ENCODE peak calls at places on chromosomes 13 and 19, in five cellular contexts. One of them, this sample, is unnamed.

GRCh38 chr19:5820785-5821184 is 15.9 kb downstream of the NRTN start:
- DNase-seq in left ventricle myocardium inferior: no peak
- DNase-seq in effector CD4-positive, alpha-beta T cell: no peak
- DNase-seq in stimulated activated naive CD4-positive, alpha-beta T cell: no peak
- DNase-seq in stimulated activated CD8-positive, alpha-beta memory T cell treated with anti-CD3 and anti-CD28 coated beads, Interleukin-4, amount 100 ng/mL, for 48 hours: no peak
- DNase-seq in this sample: no peak

GRCh38 chr13:52359534-52359933 is 46.4 kb downstream of the THSD1 start:
- DNase-seq in stimulated activated naive CD4-positive, alpha-beta T cell: no peak
- DNase-seq in left ventricle myocardium inferior: no peak
- DNase-seq in effector CD4-positive, alpha-beta T cell: no peak
- DNase-seq in stimulated activated CD8-positive, alpha-beta memory T cell treated with anti-CD3 and anti-CD28 coated beads, Interleukin-4, amount 100 ng/mL, for 48 hours: no peak
- DNase-seq in this sample: peak; percentile 28

GRCh38 chr13:89163081-89163480 is 1491.9 kb downstream of the SLITRK5 start:
- DNase-seq in stimulated activated CD8-positive, alpha-beta memory T cell treated with anti-CD3 and anti-CD28 coated beads, Interleukin-4, amount 100 ng/mL, for 48 hours: no peak
- DNase-seq in left ventricle myocardium inferior: no peak
- DNase-seq in effector CD4-positive, alpha-beta T cell: no peak
- DNase-seq in stimulated activated naive CD4-positive, alpha-beta T cell: no peak
- DNase-seq in this sample: no peak

GRCh38 chr19:8393192-8393870 is 3.2 kb downstream of the RAB11B start:
- DNase-seq in stimulated activated CD8-positive, alpha-beta memory T cell treated with anti-CD3 and anti-CD28 coated beads, Interleukin-4, amount 100 ng/mL, for 48 hours: no peak
- DNase-seq in stimulated activated naive CD4-positive, alpha-beta T cell: no peak
- DNase-seq in effector CD4-positive, alpha-beta T cell: no peak
- DNase-seq in left ventricle myocardium inferior: no peak
- DNase-seq in this sample: no peak

GRCh38 chr13:61391426-61391825 is 24.2 kb downstream of the PCDH20 start:
- DNase-seq in left ventricle myocardium inferior: no peak
- DNase-seq in stimulated activated CD8-positive, alpha-beta memory T cell treated with anti-CD3 and anti-CD28 coated beads, Interleukin-4, amount 100 ng/mL, for 48 hours: no peak
- DNase-seq in stimulated activated naive CD4-positive, alpha-beta T cell: no peak
- DNase-seq in effector CD4-positive, alpha-beta T cell: no peak
- DNase-seq in this sample: no peak

GRCh38 chr19:3982701-3983541 is 2.3 kb downstream of the EEF2 start:
- DNase-seq in left ventricle myocardium inferior: no peak
- DNase-seq in stimulated activated CD8-positive, alpha-beta memory T cell treated with anti-CD3 and anti-CD28 coated beads, Interleukin-4, amount 100 ng/mL, for 48 hours: peak; percentile 51
- DNase-seq in effector CD4-positive, alpha-beta T cell: no peak
- DNase-seq in stimulated activated naive CD4-positive, alpha-beta T cell: no peak
- DNase-seq in this sample: peak; percentile 89

GRCh38 chr13:42615691-42616090 is 41.7 kb downstream of the TNFSF11 start:
- DNase-seq in stimulated activated naive CD4-positive, alpha-beta T cell: no peak
- DNase-seq in left ventricle myocardium inferior: no peak
- DNase-seq in effector CD4-positive, alpha-beta T cell: no peak
- DNase-seq in stimulated activated CD8-positive, alpha-beta memory T cell treated with anti-CD3 and anti-CD28 coated beads, Interleukin-4, amount 100 ng/mL, for 48 hours: no peak
- DNase-seq in this sample: no peak

GRCh38 chr13:111216166-111216960 is 101.3 kb downstream of the ARHGEF7 start:
- DNase-seq in stimulated activated naive CD4-positive, alpha-beta T cell: peak; percentile 32
- DNase-seq in effector CD4-positive, alpha-beta T cell: peak; percentile 21
- DNase-seq in left ventricle myocardium inferior: no peak
- DNase-seq in stimulated activated CD8-positive, alpha-beta memory T cell treated with anti-CD3 and anti-CD28 coated beads, Interleukin-4, amount 100 ng/mL, for 48 hours: peak; percentile 55
- DNase-seq in this sample: peak; percentile 33

GRCh38 chr13:20684535-20684934 is 19.0 kb upstream of the IL17D start:
- DNase-seq in effector CD4-positive, alpha-beta T cell: no peak
- DNase-seq in stimulated activated CD8-positive, alpha-beta memory T cell treated with anti-CD3 and anti-CD28 coated beads, Interleukin-4, amount 100 ng/mL, for 48 hours: no peak
- DNase-seq in stimulated activated naive CD4-positive, alpha-beta T cell: no peak
- DNase-seq in left ventricle myocardium inferior: no peak
- DNase-seq in this sample: peak; percentile 35

GRCh38 chr13:110356362-110356761 is 49.3 kb downstream of the COL4A2 start:
- DNase-seq in stimulated activated naive CD4-positive, alpha-beta T cell: no peak
- DNase-seq in left ventricle myocardium inferior: no peak
- DNase-seq in stimulated activated CD8-positive, alpha-beta memory T cell treated with anti-CD3 and anti-CD28 coated beads, Interleukin-4, amount 100 ng/mL, for 48 hours: no peak
- DNase-seq in effector CD4-positive, alpha-beta T cell: no peak
- DNase-seq in this sample: peak; percentile 9

GRCh38 chr13:33761744-33762143 is 56.2 kb upstream of the RFC3 start:
- DNase-seq in stimulated activated naive CD4-positive, alpha-beta T cell: no peak
- DNase-seq in stimulated activated CD8-positive, alpha-beta memory T cell treated with anti-CD3 and anti-CD28 coated beads, Interleukin-4, amount 100 ng/mL, for 48 hours: no peak
- DNase-seq in left ventricle myocardium inferior: no peak
- DNase-seq in effector CD4-positive, alpha-beta T cell: no peak
- DNase-seq in this sample: peak; percentile 9

GRCh38 chr19:16463341-16463990 is 8.3 kb downstream of the EPS15L1 start:
- DNase-seq in stimulated activated naive CD4-positive, alpha-beta T cell: no peak
- DNase-seq in effector CD4-positive, alpha-beta T cell: no peak
- DNase-seq in left ventricle myocardium inferior: no peak
- DNase-seq in stimulated activated CD8-positive, alpha-beta memory T cell treated with anti-CD3 and anti-CD28 coated beads, Interleukin-4, amount 100 ng/mL, for 48 hours: no peak
- DNase-seq in this sample: no peak

GRCh38 chr13:74708629-74709028 is 574.4 kb upstream of the KLF12 start:
- DNase-seq in left ventricle myocardium inferior: no peak
- DNase-seq in stimulated activated naive CD4-positive, alpha-beta T cell: no peak
- DNase-seq in stimulated activated CD8-positive, alpha-beta memory T cell treated with anti-CD3 and anti-CD28 coated beads, Interleukin-4, amount 100 ng/mL, for 48 hours: no peak
- DNase-seq in effector CD4-positive, alpha-beta T cell: no peak
- DNase-seq in this sample: peak; percentile 23

GRCh38 chr13:45847554-45848224 is 3.9 kb downstream of the SIAH3 start:
- DNase-seq in effector CD4-positive, alpha-beta T cell: no peak
- DNase-seq in stimulated activated CD8-positive, alpha-beta memory T cell treated with anti-CD3 and anti-CD28 coated beads, Interleukin-4, amount 100 ng/mL, for 48 hours: no peak
- DNase-seq in stimulated activated naive CD4-positive, alpha-beta T cell: peak; percentile 29
- DNase-seq in left ventricle myocardium inferior: peak; percentile 29
- DNase-seq in this sample: no peak

GRCh38 chr13:45119469-45119989 is 781 bp upstream of the GTF2F2 start:
- DNase-seq in left ventricle myocardium inferior: no peak
- DNase-seq in stimulated activated CD8-positive, alpha-beta memory T cell treated with anti-CD3 and anti-CD28 coated beads, Interleukin-4, amount 100 ng/mL, for 48 hours: peak; percentile 69
- DNase-seq in effector CD4-positive, alpha-beta T cell: peak; percentile 60
- DNase-seq in stimulated activated naive CD4-positive, alpha-beta T cell: peak; percentile 71
- DNase-seq in this sample: peak; percentile 54

GRCh38 chr19:8413593-8413923 is 453 bp downstream of the MARCHF2 start:
- DNase-seq in stimulated activated naive CD4-positive, alpha-beta T cell: no peak
- DNase-seq in stimulated activated CD8-positive, alpha-beta memory T cell treated with anti-CD3 and anti-CD28 coated beads, Interleukin-4, amount 100 ng/mL, for 48 hours: no peak
- DNase-seq in effector CD4-positive, alpha-beta T cell: no peak
- DNase-seq in left ventricle myocardium inferior: no peak
- DNase-seq in this sample: peak; percentile 20

GRCh38 chr13:72565893-72566292 is 161.5 kb downstream of the MZT1 start:
- DNase-seq in stimulated activated naive CD4-positive, alpha-beta T cell: no peak
- DNase-seq in left ventricle myocardium inferior: no peak
- DNase-seq in effector CD4-positive, alpha-beta T cell: no peak
- DNase-seq in stimulated activated CD8-positive, alpha-beta memory T cell treated with anti-CD3 and anti-CD28 coated beads, Interleukin-4, amount 100 ng/mL, for 48 hours: no peak
- DNase-seq in this sample: peak; percentile 2

GRCh38 chr13:98071316-98071715 is 71.6 kb upstream of the FARP1 start:
- DNase-seq in effector CD4-positive, alpha-beta T cell: no peak
- DNase-seq in stimulated activated CD8-positive, alpha-beta memory T cell treated with anti-CD3 and anti-CD28 coated beads, Interleukin-4, amount 100 ng/mL, for 48 hours: no peak
- DNase-seq in stimulated activated naive CD4-positive, alpha-beta T cell: no peak
- DNase-seq in left ventricle myocardium inferior: no peak
- DNase-seq in this sample: no peak

GRCh38 chr19:2578391-2578826 is 102.5 kb downstream of the GADD45B start:
- DNase-seq in stimulated activated CD8-positive, alpha-beta memory T cell treated with anti-CD3 and anti-CD28 coated beads, Interleukin-4, amount 100 ng/mL, for 48 hours: no peak
- DNase-seq in left ventricle myocardium inferior: peak; percentile 38
- DNase-seq in effector CD4-positive, alpha-beta T cell: no peak
- DNase-seq in stimulated activated naive CD4-positive, alpha-beta T cell: no peak
- DNase-seq in this sample: peak; percentile 76

GRCh38 chr19:30668521-30669155 is 296.5 kb downstream of the ZNF536 start:
- DNase-seq in stimulated activated naive CD4-positive, alpha-beta T cell: no peak
- DNase-seq in left ventricle myocardium inferior: no peak
- DNase-seq in effector CD4-positive, alpha-beta T cell: no peak
- DNase-seq in stimulated activated CD8-positive, alpha-beta memory T cell treated with anti-CD3 and anti-CD28 coated beads, Interleukin-4, amount 100 ng/mL, for 48 hours: no peak
- DNase-seq in this sample: no peak

GRCh38 chr13:50125556-50126377 is 110.5 kb downstream of the KCNRG start:
- DNase-seq in left ventricle myocardium inferior: peak; percentile 94
- DNase-seq in stimulated activated naive CD4-positive, alpha-beta T cell: peak; percentile 88
- DNase-seq in effector CD4-positive, alpha-beta T cell: peak; percentile 87
- DNase-seq in stimulated activated CD8-positive, alpha-beta memory T cell treated with anti-CD3 and anti-CD28 coated beads, Interleukin-4, amount 100 ng/mL, for 48 hours: peak; percentile 80
- DNase-seq in this sample: peak; percentile 91

GRCh38 chr13:95893861-95894260 is 159.3 kb downstream of the UGGT2 start:
- DNase-seq in stimulated activated naive CD4-positive, alpha-beta T cell: no peak
- DNase-seq in effector CD4-positive, alpha-beta T cell: no peak
- DNase-seq in stimulated activated CD8-positive, alpha-beta memory T cell treated with anti-CD3 and anti-CD28 coated beads, Interleukin-4, amount 100 ng/mL, for 48 hours: no peak
- DNase-seq in left ventricle myocardium inferior: no peak
- DNase-seq in this sample: no peak

GRCh38 chr19:46972301-46972700 is 47.3 kb upstream of the NPAS1 start:
- DNase-seq in stimulated activated naive CD4-positive, alpha-beta T cell: no peak
- DNase-seq in effector CD4-positive, alpha-beta T cell: no peak
- DNase-seq in left ventricle myocardium inferior: no peak
- DNase-seq in stimulated activated CD8-positive, alpha-beta memory T cell treated with anti-CD3 and anti-CD28 coated beads, Interleukin-4, amount 100 ng/mL, for 48 hours: no peak
- DNase-seq in this sample: peak; percentile 81

GRCh38 chr13:75687145-75687763 is 51.1 kb downstream of the LMO7 start:
- DNase-seq in effector CD4-positive, alpha-beta T cell: no peak
- DNase-seq in left ventricle myocardium inferior: no peak
- DNase-seq in stimulated activated naive CD4-positive, alpha-beta T cell: no peak
- DNase-seq in stimulated activated CD8-positive, alpha-beta memory T cell treated with anti-CD3 and anti-CD28 coated beads, Interleukin-4, amount 100 ng/mL, for 48 hours: no peak
- DNase-seq in this sample: peak; percentile 74

GRCh38 chr19:5086725-5087439 is 118.0 kb downstream of the KDM4B start:
- DNase-seq in left ventricle myocardium inferior: no peak
- DNase-seq in stimulated activated naive CD4-positive, alpha-beta T cell: no peak
- DNase-seq in effector CD4-positive, alpha-beta T cell: no peak
- DNase-seq in stimulated activated CD8-positive, alpha-beta memory T cell treated with anti-CD3 and anti-CD28 coated beads, Interleukin-4, amount 100 ng/mL, for 48 hours: no peak
- DNase-seq in this sample: no peak

GRCh38 chr19:40219721-40220276 is 1.6 kb upstream of the TTC9B start:
- DNase-seq in stimulated activated CD8-positive, alpha-beta memory T cell treated with anti-CD3 and anti-CD28 coated beads, Interleukin-4, amount 100 ng/mL, for 48 hours: no peak
- DNase-seq in effector CD4-positive, alpha-beta T cell: no peak
- DNase-seq in stimulated activated naive CD4-positive, alpha-beta T cell: no peak
- DNase-seq in left ventricle myocardium inferior: no peak
- DNase-seq in this sample: peak; percentile 90

GRCh38 chr13:40476175-40476958 is 190.1 kb downstream of the FOXO1 start:
- DNase-seq in stimulated activated CD8-positive, alpha-beta memory T cell treated with anti-CD3 and anti-CD28 coated beads, Interleukin-4, amount 100 ng/mL, for 48 hours: no peak
- DNase-seq in effector CD4-positive, alpha-beta T cell: no peak
- DNase-seq in stimulated activated naive CD4-positive, alpha-beta T cell: no peak
- DNase-seq in left ventricle myocardium inferior: no peak
- DNase-seq in this sample: peak; percentile 46

GRCh38 chr13:42836930-42837329 is 55.5 kb downstream of the FAM216B start:
- DNase-seq in effector CD4-positive, alpha-beta T cell: no peak
- DNase-seq in stimulated activated naive CD4-positive, alpha-beta T cell: no peak
- DNase-seq in left ventricle myocardium inferior: no peak
- DNase-seq in stimulated activated CD8-positive, alpha-beta memory T cell treated with anti-CD3 and anti-CD28 coated beads, Interleukin-4, amount 100 ng/mL, for 48 hours: no peak
- DNase-seq in this sample: peak; percentile 73

GRCh38 chr13:24131749-24132148 is 28.8 kb upstream of the SPATA13 start:
- DNase-seq in stimulated activated naive CD4-positive, alpha-beta T cell: no peak
- DNase-seq in stimulated activated CD8-positive, alpha-beta memory T cell treated with anti-CD3 and anti-CD28 coated beads, Interleukin-4, amount 100 ng/mL, for 48 hours: no peak
- DNase-seq in effector CD4-positive, alpha-beta T cell: no peak
- DNase-seq in left ventricle myocardium inferior: no peak
- DNase-seq in this sample: no peak

GRCh38 chr13:98105929-98106336 is 37.0 kb upstream of the FARP1 start:
- DNase-seq in left ventricle myocardium inferior: peak; percentile 18
- DNase-seq in stimulated activated naive CD4-positive, alpha-beta T cell: no peak
- DNase-seq in effector CD4-positive, alpha-beta T cell: no peak
- DNase-seq in stimulated activated CD8-positive, alpha-beta memory T cell treated with anti-CD3 and anti-CD28 coated beads, Interleukin-4, amount 100 ng/mL, for 48 hours: no peak
- DNase-seq in this sample: peak; percentile 74

GRCh38 chr13:105090244-105090643 is 1445.2 kb downstream of the EFNB2 start:
- DNase-seq in stimulated activated naive CD4-positive, alpha-beta T cell: no peak
- DNase-seq in stimulated activated CD8-positive, alpha-beta memory T cell treated with anti-CD3 and anti-CD28 coated beads, Interleukin-4, amount 100 ng/mL, for 48 hours: no peak
- DNase-seq in left ventricle myocardium inferior: no peak
- DNase-seq in effector CD4-positive, alpha-beta T cell: no peak
- DNase-seq in this sample: no peak

GRCh38 chr13:45781553-45782326 is 69.8 kb downstream of the SIAH3 start:
- DNase-seq in stimulated activated naive CD4-positive, alpha-beta T cell: no peak
- DNase-seq in stimulated activated CD8-positive, alpha-beta memory T cell treated with anti-CD3 and anti-CD28 coated beads, Interleukin-4, amount 100 ng/mL, for 48 hours: no peak
- DNase-seq in effector CD4-positive, alpha-beta T cell: no peak
- DNase-seq in left ventricle myocardium inferior: peak; percentile 75
- DNase-seq in this sample: peak; percentile 5

GRCh38 chr13:74191036-74191809 is 57.0 kb upstream of the KLF12 start:
- DNase-seq in left ventricle myocardium inferior: no peak
- DNase-seq in effector CD4-positive, alpha-beta T cell: no peak
- DNase-seq in stimulated activated CD8-positive, alpha-beta memory T cell treated with anti-CD3 and anti-CD28 coated beads, Interleukin-4, amount 100 ng/mL, for 48 hours: no peak
- DNase-seq in stimulated activated naive CD4-positive, alpha-beta T cell: no peak
- DNase-seq in this sample: peak; percentile 23

GRCh38 chr19:51602189-51602854 is 27.9 kb downstream of the SIGLEC5 start:
- DNase-seq in stimulated activated naive CD4-positive, alpha-beta T cell: no peak
- DNase-seq in left ventricle myocardium inferior: no peak
- DNase-seq in effector CD4-positive, alpha-beta T cell: no peak
- DNase-seq in stimulated activated CD8-positive, alpha-beta memory T cell treated with anti-CD3 and anti-CD28 coated beads, Interleukin-4, amount 100 ng/mL, for 48 hours: no peak
- DNase-seq in this sample: no peak